ENCODE peak calls at places on chromosomes 7 and 10, in ten cellular contexts. C is IMR-90; O is lung; W is sigmoid colon; N is CD8-positive, alpha-beta T cell; V is upper lobe of right lung; H is body of pancreas; R is cardiac muscle cell; E is Peyer's patch; M is PC-3. P is an unnamed sample.

GRCh38 chr10:97960269-97960869 is 70.1 kb downstream of the CRTAC1 start:
- DNase-seq in C (no peak), M (no peak), R (no peak), W (no peak), N (no peak), O (no peak), E (no peak), V (no peak), H (no peak), P (no peak)

GRCh38 chr7:150939052-150939810 is 38.9 kb downstream of the KCNH2 start:
- DNase-seq in W (peak; percentile 43), O (no peak), V (no peak), H (no peak), M (no peak), E (no peak), N (no peak), C (no peak), R (no peak), P (no peak)

GRCh38 chr10:119323085-119323670 is 115.8 kb downstream of the GRK5 start:
- DNase-seq in O (no peak), M (no peak), H (no peak), R (no peak), C (no peak), E (no peak), V (no peak), W (no peak), N (no peak), P (no peak)

GRCh38 chr10:117778241-117778640 is 235.7 kb downstream of the EMX2 start:
- DNase-seq in W (no peak), H (no peak), C (no peak), R (no peak), E (no peak), V (no peak), M (no peak), N (no peak), O (no peak), P (no peak)

GRCh38 chr10:95356190-95356955 is 65.6 kb upstream of the PDLIM1 start:
- DNase-seq in N (no peak), E (no peak), W (no peak), O (no peak), V (no peak), M (no peak), C (no peak), R (no peak), H (no peak), P (peak; percentile 53)

GRCh38 chr7:155810607-155811559 is 1.4 kb downstream of the SHH start:
- DNase-seq in N (no peak), R (no peak), V (no peak), W (no peak), M (peak; percentile 9), C (no peak), H (no peak), E (no peak), O (no peak), P (peak; percentile 64)

GRCh38 chr7:77679608-77680007 is 16.7 kb upstream of the RSBN1L start:
- DNase-seq in O (no peak), W (no peak), C (no peak), R (no peak), V (no peak), N (no peak), E (no peak), H (no peak), M (peak; percentile 81), P (no peak)

GRCh38 chr10:5996696-5997095 is 19.4 kb upstream of the IL15RA start:
- DNase-seq in N (no peak), M (no peak), V (no peak), R (no peak), O (no peak), H (no peak), E (no peak), C (no peak), W (no peak), P (no peak)

GRCh38 chr7:148609045-148609725 is 18.6 kb downstream of the C7orf33 start:
- DNase-seq in N (no peak), O (no peak), R (peak; percentile 25), V (no peak), E (no peak), M (no peak), W (no peak), C (peak; percentile 15), H (no peak), P (no peak)

GRCh38 chr10:42744134-42744701 is 38.4 kb upstream of the BMS1 start:
- DNase-seq in V (no peak), C (no peak), H (no peak), M (peak; percentile 14), E (no peak), O (no peak), N (no peak), W (no peak), R (no peak), P (no peak)

GRCh38 chr10:95273393-95274312 is 17.1 kb downstream of the PDLIM1 start:
- DNase-seq in E (no peak), H (peak; percentile 65), C (peak; percentile 94), V (no peak), O (no peak), N (no peak), W (peak; percentile 89), M (peak; percentile 84), R (peak; percentile 89), P (no peak)

GRCh38 chr10:101092742-101093386 is 31.1 kb downstream of the KAZALD1 start:
- DNase-seq in M (peak; percentile 17), V (no peak), N (no peak), O (no peak), H (no peak), C (no peak), W (no peak), E (no peak), R (no peak), P (no peak)

GRCh38 chr7:101947899-101948298 is 130.5 kb downstream of the CUX1 start:
- DNase-seq in M (no peak), V (no peak), H (peak; percentile 65), N (no peak), E (no peak), R (peak; percentile 58), C (no peak), O (no peak), W (peak; percentile 90), P (no peak)

DNA sequence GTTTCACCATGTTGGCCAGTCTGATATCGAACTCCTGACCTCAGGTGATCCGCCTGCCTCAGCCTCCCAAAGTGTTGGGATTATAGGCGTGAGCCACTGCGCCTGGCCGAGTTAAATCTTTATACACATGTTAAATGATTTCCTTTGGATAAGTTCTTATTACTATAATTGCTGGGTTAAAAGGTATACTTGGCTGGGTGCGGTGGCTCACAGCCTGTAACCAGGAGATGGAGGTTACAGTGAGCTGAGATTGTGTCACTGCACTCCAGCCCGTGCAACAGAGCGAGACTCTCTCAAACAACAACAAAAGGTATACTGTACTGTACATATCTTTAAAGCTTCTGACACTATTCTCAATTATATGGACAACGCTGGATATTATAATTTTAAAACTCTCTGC is 53.2 kb upstream of the CDK13 start:
- DNase-seq in H (no peak), O (no peak), M (no peak), C (no peak), N (no peak), W (no peak), V (no peak), E (no peak), R (no peak), P (no peak)
- H3K4me3 ChIP-seq in H (no peak overlapping the region), O (no peak overlapping the region), M (no peak overlapping the region), C (no peak overlapping the region), N (no peak overlapping the region), W (no peak overlapping the region), V (no peak overlapping the region), E (no peak overlapping the region), R (no peak overlapping the region), P (no peak overlapping the region)

DNA sequence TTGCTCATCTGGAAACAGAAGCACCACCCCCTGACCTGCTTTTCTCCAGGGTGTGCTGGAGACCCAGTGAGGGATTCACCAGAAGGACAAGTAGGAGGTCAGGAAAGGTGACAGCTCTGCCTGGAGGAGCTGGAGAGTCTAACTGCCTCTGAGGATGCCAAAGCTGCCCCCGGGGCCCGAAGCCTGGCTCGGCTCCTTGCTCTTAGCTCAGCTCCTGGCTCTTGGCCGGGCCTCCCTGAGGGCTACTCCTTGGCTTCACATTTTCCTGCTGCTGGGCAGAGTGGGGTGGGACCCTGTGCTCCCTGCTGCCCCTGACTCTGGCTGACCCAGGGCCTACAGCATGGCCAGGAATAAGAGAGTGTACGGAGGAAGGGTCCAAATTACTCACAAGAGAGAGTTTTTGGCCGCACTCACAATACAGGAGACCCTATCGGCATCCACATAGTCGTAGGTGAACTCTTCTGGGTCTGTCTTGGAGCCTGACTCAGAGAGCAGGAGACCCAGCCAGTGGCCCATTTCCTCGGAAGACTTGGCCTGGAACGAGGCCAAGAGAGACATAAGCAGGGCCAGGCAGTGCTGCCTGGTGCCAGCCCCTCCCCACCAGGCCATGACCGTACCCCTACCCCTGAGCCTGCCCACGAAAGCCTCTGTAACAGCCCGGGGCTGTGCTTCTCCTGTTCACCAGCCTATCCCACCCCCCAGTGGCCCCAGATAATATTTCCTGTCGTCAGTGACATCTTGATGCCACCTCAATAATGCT is 63.1 kb downstream of the VWA2 start:
- DNase-seq in O (no peak), E (no peak), R (no peak), M (peak; percentile 10), H (no peak), W (peak; percentile 61), V (peak; percentile 51), C (no peak), N (no peak), P (peak; percentile 69)
- H3K27ac ChIP-seq in O (no peak overlapping the region), E (no peak overlapping the region), R (no peak overlapping the region), M (no peak overlapping the region), H (no peak overlapping the region), W (no peak overlapping the region), V (no peak overlapping the region), C (no peak overlapping the region), N (no peak overlapping the region), P (no peak overlapping the region)

GRCh38 chr10:34816067-34817002 is 1.2 kb upstream of the PARD3 start:
- DNase-seq in C (peak; percentile 30), M (peak; percentile 70), W (peak; percentile 66), N (no peak), E (no peak), R (peak; percentile 57), O (no peak), H (no peak), V (no peak), P (peak; percentile 63)
- H3K4me3 ChIP-seq in C (peak overlapping the region; percentile 98), M (peak overlapping the region; percentile 65), W (peak overlapping the region; percentile 65), N (no peak overlapping the region), E (peak overlapping the region; percentile 44), R (peak overlapping the region; percentile 93), O (no peak overlapping the region), H (peak overlapping the region; percentile 51), V (peak overlapping the region; percentile 45), P (no peak overlapping the region)

DNA sequence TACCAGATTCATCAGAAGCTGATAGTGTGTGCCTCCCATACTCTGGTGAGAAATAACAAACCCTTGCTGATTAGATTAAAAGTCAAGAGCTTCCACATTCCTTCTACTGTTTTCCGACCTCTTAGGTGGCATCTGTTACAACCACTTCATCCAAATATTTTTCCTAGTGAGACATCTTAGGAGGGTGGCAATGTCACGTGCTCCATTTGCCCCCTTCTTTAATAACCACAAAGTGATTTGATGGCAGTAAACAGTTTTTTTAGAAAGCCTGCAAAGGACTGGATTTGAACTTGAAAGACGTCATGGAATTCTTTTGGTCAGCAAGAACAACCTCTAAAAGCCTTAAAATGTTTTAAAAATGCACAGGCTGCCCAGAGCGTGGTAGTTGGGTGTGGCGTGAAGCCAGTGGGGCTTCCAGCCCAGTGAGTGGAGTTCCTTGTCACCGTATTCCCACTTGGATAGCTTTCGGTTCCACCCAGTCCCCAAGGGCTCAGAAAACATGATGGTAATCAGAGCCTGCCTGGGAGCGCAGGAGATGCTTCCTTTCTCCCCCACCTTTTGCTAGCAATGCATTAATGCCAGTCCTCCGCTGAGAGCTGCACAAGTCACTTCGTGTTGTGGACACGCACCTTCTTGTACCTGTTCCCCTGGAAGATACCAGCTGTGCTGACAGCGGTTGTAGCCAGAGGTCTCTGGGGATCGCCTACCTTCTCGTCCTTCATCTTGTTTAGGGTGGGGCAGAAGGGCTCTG is 256.4 kb downstream of the KIAA1217 start:
- DNase-seq in R (peak; percentile 76), M (peak; percentile 28), O (peak; percentile 33), N (no peak), C (peak; percentile 91), V (no peak), H (peak; percentile 56), E (no peak), W (no peak), P (no peak)
- H3K27ac ChIP-seq in R (no peak overlapping the region), M (peak overlapping the region; percentile 99), O (no peak overlapping the region), N (no peak overlapping the region), C (peak overlapping the region; percentile 95), V (peak overlapping the region; percentile 79), H (peak overlapping the region; percentile 93), E (no peak overlapping the region), W (no peak overlapping the region), P (no peak overlapping the region)

P was measured in spleen.